ENCODE peak calls at places on chromosomes 11 and 22, in nine cellular contexts. A is activated CD8-positive, alpha-beta memory T cell treated with anti-CD3 and anti-CD28 coated beads for 48 hours; E is epithelial cell of proximal tubule; R is stimulated activated CD4-positive, alpha-beta T cell treated with anti-CD3 and anti-CD28 coated beads, Interleukin-4, amount 100 ng/mL, for 1 hour; F is GM04504; O is thoracic aorta; I is WTC11; S is activated CD4-positive, CD25-positive, alpha-beta regulatory T cell treated with anti-CD3 and anti-CD28 coated beads, Interleukin-2, amount 50 U/mL, for 72 hours; Z is skeletal muscle cell. K is an unnamed sample.

GRCh38 chr11:72058416-72059034 is 21.8 kb downstream of the NUMA1 start:
- DNase-seq in A (no peak), E (no peak), R (no peak), F (no peak), O (no peak), I (no peak), S (no peak), Z (no peak), K (no peak)

GRCh38 chr11:67572747-67573419 is 10.7 kb upstream of the GSTP1 start:
- DNase-seq in A (no peak), E (no peak), R (peak), F (no peak), O (no peak), I (peak), S (no peak), Z (no peak), K (peak)

GRCh38 chr11:76735841-76736240 is 47.3 kb upstream of the TSKU start:
- DNase-seq in A (no peak), E (no peak), R (no peak), F (no peak), O (no peak), I (no peak), S (no peak), Z (no peak), K (no peak)

GRCh38 chr11:37857726-37858125 is 1259.7 kb upstream of the RAG2 start:
- DNase-seq in A (no peak), E (no peak), R (no peak), F (no peak), O (no peak), I (no peak), S (no peak), Z (no peak), K (no peak)

GRCh38 chr11:28133146-28133545 is 25.0 kb downstream of the METTL15 start:
- DNase-seq in A (no peak), E (no peak), R (no peak), F (no peak), O (no peak), I (no peak), S (no peak), Z (no peak), K (no peak)

GRCh38 chr11:76628408-76628947 is 42.1 kb downstream of the LRRC32 start:
- DNase-seq in A (peak), E (no peak), R (peak), F (no peak), O (no peak), I (no peak), S (no peak), Z (no peak), K (no peak)

GRCh38 chr11:104529213-104529612 is 365.3 kb upstream of the PDGFD start:
- DNase-seq in A (no peak), E (no peak), R (no peak), F (no peak), O (no peak), I (no peak), S (no peak), Z (peak), K (no peak)

GRCh38 chr22:19554834-19555404 is 30.7 kb upstream of the CLDN5 start:
- DNase-seq in A (no peak), E (no peak), R (no peak), F (no peak), O (no peak), I (peak), S (no peak), Z (no peak), K (peak)

GRCh38 chr22:25919452-25919851 is 177.5 kb downstream of the MYO18B start:
- DNase-seq in A (no peak), E (no peak), R (no peak), F (no peak), O (no peak), I (no peak), S (no peak), Z (no peak), K (no peak)

GRCh38 chr11:2351701-2352100 is 25.4 kb upstream of the CD81 start:
- DNase-seq in A (no peak), E (no peak), R (no peak), F (no peak), O (no peak), I (no peak), S (no peak), Z (no peak), K (no peak)

GRCh38 chr11:18471995-18472394 is 16.3 kb downstream of the LDHAL6A start:
- DNase-seq in A (no peak), E (no peak), R (no peak), F (no peak), O (no peak), I (no peak), S (no peak), Z (no peak), K (no peak)

GRCh38 chr11:128886401-128887119 is 4.6 kb upstream of the KCNJ5 start:
- DNase-seq in A (no peak), E (no peak), R (no peak), F (no peak), O (no peak), I (no peak), S (peak), Z (no peak), K (peak)

GRCh38 chr11:125402436-125402835 is 93.6 kb downstream of the FEZ1 start:
- DNase-seq in A (no peak), E (peak), R (no peak), F (peak), O (no peak), I (no peak), S (no peak), Z (peak), K (no peak)

GRCh38 chr11:119513806-119514170 is 90.8 kb upstream of the THY1 start:
- DNase-seq in A (no peak), E (no peak), R (no peak), F (no peak), O (no peak), I (no peak), S (no peak), Z (no peak), K (no peak)

GRCh38 chr11:83054904-83055380 is 16.8 kb downstream of the RAB30 start:
- DNase-seq in A (no peak), E (no peak), R (no peak), F (no peak), O (no peak), I (no peak), S (no peak), Z (no peak), K (no peak)

GRCh38 chr22:30694638-30695350 is at the start of gene OSBP2:
- DNase-seq in A (no peak), E (no peak), R (peak), F (no peak), O (no peak), I (peak), S (peak), Z (no peak), K (peak)

GRCh38 chr11:19664896-19665548 is 47.6 kb upstream of the NAV2 start:
- DNase-seq in A (no peak), E (no peak), R (no peak), F (no peak), O (no peak), I (no peak), S (no peak), Z (no peak), K (peak)

GRCh38 chr22:20748082-20748481 is 25.8 kb upstream of the SERPIND1 start:
- DNase-seq in A (no peak), E (no peak), R (no peak), F (no peak), O (no peak), I (no peak), S (no peak), Z (no peak), K (no peak)

GRCh38 chr22:25067851-25068421 is 115.4 kb downstream of the KIAA1671 start:
- DNase-seq in A (no peak), E (no peak), R (peak), F (no peak), O (peak), I (no peak), S (peak), Z (peak), K (no peak)

GRCh38 chr11:105100206-105100605 is 39.4 kb downstream of the CARD18 start:
- DNase-seq in A (no peak), E (no peak), R (no peak), F (no peak), O (no peak), I (no peak), S (no peak), Z (no peak), K (no peak)

GRCh38 chr22:35353318-35353717 is 27.6 kb upstream of the HMOX1 start:
- DNase-seq in A (no peak), E (no peak), R (no peak), F (no peak), O (no peak), I (no peak), S (no peak), Z (no peak), K (no peak)

GRCh38 chr11:73866586-73866996 is 10.1 kb downstream of the COA4 start:
- DNase-seq in A (no peak), E (peak), R (no peak), F (peak), O (no peak), I (no peak), S (no peak), Z (peak), K (peak)

GRCh38 chr22:22181515-22181959 is 63.0 kb upstream of the VPREB1 start:
- DNase-seq in A (no peak), E (peak), R (no peak), F (no peak), O (no peak), I (no peak), S (no peak), Z (no peak), K (no peak)

GRCh38 chr22:47063071-47063509 is 300.6 kb downstream of the TBC1D22A start:
- DNase-seq in A (no peak), E (no peak), R (no peak), F (no peak), O (no peak), I (no peak), S (no peak), Z (no peak), K (no peak)

GRCh38 chr11:12741671-12742216 is 67.5 kb downstream of the TEAD1 start:
- DNase-seq in A (no peak), E (no peak), R (no peak), F (no peak), O (no peak), I (no peak), S (no peak), Z (no peak), K (no peak)

GRCh38 chr11:6735306-6735705 is 36.5 kb downstream of the OR2AG2 start:
- DNase-seq in A (no peak), E (peak), R (no peak), F (no peak), O (no peak), I (no peak), S (no peak), Z (no peak), K (no peak)

GRCh38 chr11:124098142-124098541 is 17.1 kb upstream of the VWA5A start:
- DNase-seq in A (no peak), E (no peak), R (no peak), F (no peak), O (no peak), I (no peak), S (no peak), Z (no peak), K (no peak)

GRCh38 chr11:130449246-130449990 is 973 bp downstream of the ADAMTS15 start:
- DNase-seq in A (no peak), E (no peak), R (no peak), F (no peak), O (no peak), I (peak), S (no peak), Z (no peak), K (no peak)

GRCh38 chr22:45537734-45538181 is 35.1 kb downstream of the FBLN1 start:
- DNase-seq in A (no peak), E (no peak), R (no peak), F (peak), O (no peak), I (no peak), S (no peak), Z (no peak), K (no peak)

GRCh38 chr11:66312549-66313320 is 4.1 kb downstream of the CD248 start:
- DNase-seq in A (peak), E (peak), R (peak), F (peak), O (peak), I (peak), S (peak), Z (peak), K (peak)

GRCh38 chr11:36213050-36213840 is 76.0 kb downstream of the COMMD9 start:
- DNase-seq in A (no peak), E (no peak), R (no peak), F (no peak), O (no peak), I (no peak), S (no peak), Z (no peak), K (no peak)

GRCh38 chr22:19525116-19525660 is 978 bp upstream of the CLDN5 start:
- DNase-seq in A (no peak), E (no peak), R (no peak), F (no peak), O (no peak), I (no peak), S (no peak), Z (no peak), K (no peak)

GRCh38 chr11:88799749-88800500 is 265.9 kb downstream of the GRM5 start:
- DNase-seq in A (no peak), E (no peak), R (no peak), F (no peak), O (no peak), I (no peak), S (no peak), Z (no peak), K (no peak)

GRCh38 chr11:104625246-104625645 is 273.0 kb downstream of the CASP12 start:
- DNase-seq in A (no peak), E (no peak), R (no peak), F (peak), O (no peak), I (no peak), S (no peak), Z (peak), K (no peak)

GRCh38 chr11:68308068-68308467 is 4.3 kb upstream of the LRP5 start:
- DNase-seq in A (no peak), E (no peak), R (no peak), F (no peak), O (no peak), I (no peak), S (no peak), Z (no peak), K (no peak)

GRCh38 chr11:104339383-104339831 is 175.5 kb upstream of the PDGFD start:
- DNase-seq in A (no peak), E (no peak), R (no peak), F (no peak), O (no peak), I (no peak), S (no peak), Z (no peak), K (no peak)

GRCh38 chr11:47553417-47553746 is 450 bp upstream of the CELF1 start:
- DNase-seq in A (no peak), E (no peak), R (no peak), F (no peak), O (no peak), I (no peak), S (no peak), Z (no peak), K (no peak)

K was measured in WERI-Rb-1.